ENCODE peak calls at places on chromosomes 1 and 21, in ten cellular contexts. One of them, this sample, is unnamed.

GRCh38 chr1:31297273-31298247 is 728 bp downstream of the ZCCHC17 start:
- DNase-seq in tibial nerve: no peak
- DNase-seq in IMR-90: peak
- DNase-seq in ovary: no peak
- DNase-seq in hepatocyte: peak
- DNase-seq in kidney: no peak
- DNase-seq in thyroid gland: no peak
- DNase-seq in heart right ventricle: no peak
- DNase-seq in pancreas: no peak
- DNase-seq in psoas muscle: no peak
- DNase-seq in this sample: peak

GRCh38 chr1:29454616-29455380 is 218.5 kb downstream of the PTPRU start:
- DNase-seq in hepatocyte: no peak
- DNase-seq in psoas muscle: no peak
- DNase-seq in thyroid gland: no peak
- DNase-seq in kidney: no peak
- DNase-seq in ovary: no peak
- DNase-seq in tibial nerve: no peak
- DNase-seq in heart right ventricle: no peak
- DNase-seq in pancreas: no peak
- DNase-seq in IMR-90: no peak
- DNase-seq in this sample: no peak

GRCh38 chr1:19010503-19010902 is 54.0 kb upstream of the IFFO2 start:
- DNase-seq in IMR-90: no peak
- DNase-seq in thyroid gland: no peak
- DNase-seq in kidney: no peak
- DNase-seq in heart right ventricle: no peak
- DNase-seq in psoas muscle: no peak
- DNase-seq in pancreas: peak
- DNase-seq in hepatocyte: no peak
- DNase-seq in tibial nerve: no peak
- DNase-seq in ovary: no peak
- DNase-seq in this sample: no peak

GRCh38 chr1:77762072-77762476 is 2.4 kb upstream of the USP33 start:
- DNase-seq in IMR-90: peak
- DNase-seq in psoas muscle: no peak
- DNase-seq in thyroid gland: no peak
- DNase-seq in tibial nerve: no peak
- DNase-seq in pancreas: no peak
- DNase-seq in hepatocyte: peak
- DNase-seq in kidney: no peak
- DNase-seq in heart right ventricle: no peak
- DNase-seq in ovary: no peak
- DNase-seq in this sample: peak

GRCh38 chr1:55506686-55507577 is 291.8 kb upstream of the USP24 start:
- DNase-seq in thyroid gland: no peak
- DNase-seq in hepatocyte: no peak
- DNase-seq in kidney: no peak
- DNase-seq in heart right ventricle: no peak
- DNase-seq in tibial nerve: no peak
- DNase-seq in psoas muscle: no peak
- DNase-seq in ovary: no peak
- DNase-seq in IMR-90: peak
- DNase-seq in pancreas: no peak
- DNase-seq in this sample: peak

GRCh38 chr1:39657923-39658485 is 13.9 kb downstream of the NT5C1A start:
- DNase-seq in ovary: peak
- DNase-seq in kidney: peak
- DNase-seq in psoas muscle: peak
- DNase-seq in heart right ventricle: peak
- DNase-seq in IMR-90: peak
- DNase-seq in tibial nerve: no peak
- DNase-seq in pancreas: peak
- DNase-seq in hepatocyte: peak
- DNase-seq in thyroid gland: peak
- DNase-seq in this sample: peak

GRCh38 chr1:170776777-170777176 is 112.8 kb downstream of the PRRX1 start:
- DNase-seq in IMR-90: no peak
- DNase-seq in thyroid gland: no peak
- DNase-seq in psoas muscle: no peak
- DNase-seq in heart right ventricle: no peak
- DNase-seq in ovary: no peak
- DNase-seq in hepatocyte: no peak
- DNase-seq in tibial nerve: no peak
- DNase-seq in pancreas: no peak
- DNase-seq in kidney: no peak
- DNase-seq in this sample: no peak

GRCh38 chr21:46183910-46184624 is at the start of gene SPATC1L:
- DNase-seq in IMR-90: peak
- DNase-seq in pancreas: peak
- DNase-seq in ovary: peak
- DNase-seq in psoas muscle: peak
- DNase-seq in hepatocyte: peak
- DNase-seq in kidney: peak
- DNase-seq in tibial nerve: no peak
- DNase-seq in thyroid gland: no peak
- DNase-seq in heart right ventricle: peak
- DNase-seq in this sample: peak

GRCh38 chr21:45549670-45550463 is 7.6 kb upstream of the SLC19A1 start:
- DNase-seq in pancreas: peak
- DNase-seq in heart right ventricle: no peak
- DNase-seq in kidney: peak
- DNase-seq in ovary: peak
- DNase-seq in thyroid gland: no peak
- DNase-seq in hepatocyte: no peak
- DNase-seq in psoas muscle: no peak
- DNase-seq in tibial nerve: no peak
- DNase-seq in IMR-90: no peak
- DNase-seq in this sample: no peak

GRCh38 chr1:101239095-101240040 is 2.5 kb downstream of the S1PR1 start:
- DNase-seq in tibial nerve: no peak
- DNase-seq in hepatocyte: no peak
- DNase-seq in thyroid gland: no peak
- DNase-seq in pancreas: no peak
- DNase-seq in heart right ventricle: no peak
- DNase-seq in psoas muscle: no peak
- DNase-seq in kidney: peak
- DNase-seq in ovary: no peak
- DNase-seq in IMR-90: no peak
- DNase-seq in this sample: no peak

DNA sequence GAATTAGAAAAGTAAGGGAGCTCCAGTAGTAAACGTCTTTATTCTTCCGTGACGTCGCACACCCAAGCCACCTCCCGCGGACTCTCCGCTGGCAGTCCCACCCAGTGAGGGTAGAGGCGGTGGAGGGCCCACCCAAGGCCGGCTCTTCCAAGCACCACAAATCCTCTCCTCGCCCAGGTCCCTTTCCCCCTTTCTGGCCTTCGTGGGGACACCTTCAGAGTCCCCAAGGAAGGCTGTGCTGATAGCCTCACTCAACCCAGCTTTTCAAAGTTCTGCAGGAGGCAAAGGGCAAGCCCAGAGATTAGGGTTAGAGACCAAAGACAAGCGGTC is 349 bp upstream of the GPN2 start:
- DNase-seq in thyroid gland: no peak
- DNase-seq in pancreas: no peak
- DNase-seq in hepatocyte: no peak
- DNase-seq in heart right ventricle: no peak
- DNase-seq in IMR-90: no peak
- DNase-seq in tibial nerve: peak
- DNase-seq in ovary: no peak
- DNase-seq in psoas muscle: no peak
- DNase-seq in kidney: no peak
- DNase-seq in this sample: no peak
- TF ChIP-seq CTCF in thyroid gland: no peak
- TF ChIP-seq CTCF in pancreas: no peak
- TF ChIP-seq CTCF in hepatocyte: no peak
- TF ChIP-seq CTCF in heart right ventricle: no peak
- TF ChIP-seq CTCF in IMR-90: no peak
- TF ChIP-seq CTCF in tibial nerve: no peak
- TF ChIP-seq CTCF in ovary: no peak
- TF ChIP-seq CTCF in psoas muscle: no peak
- TF ChIP-seq CTCF in kidney: no peak
- TF ChIP-seq CTCF in this sample: no peak

GRCh38 chr1:155864393-155864792 is 5.0 kb downstream of the SYT11 start:
- DNase-seq in psoas muscle: no peak
- DNase-seq in ovary: no peak
- DNase-seq in kidney: no peak
- DNase-seq in thyroid gland: no peak
- DNase-seq in pancreas: no peak
- DNase-seq in heart right ventricle: no peak
- DNase-seq in tibial nerve: no peak
- DNase-seq in IMR-90: peak
- DNase-seq in hepatocyte: no peak
- DNase-seq in this sample: no peak

GRCh38 chr1:155859881-155860841 is 794 bp downstream of the SYT11 start:
- DNase-seq in pancreas: peak
- DNase-seq in ovary: peak
- DNase-seq in IMR-90: peak
- DNase-seq in kidney: peak
- DNase-seq in psoas muscle: peak
- DNase-seq in thyroid gland: peak
- DNase-seq in hepatocyte: no peak
- DNase-seq in tibial nerve: peak
- DNase-seq in heart right ventricle: peak
- DNase-seq in this sample: peak

GRCh38 chr1:155859234-155859829 is at the start of gene SYT11:
- DNase-seq in kidney: peak
- DNase-seq in hepatocyte: peak
- DNase-seq in thyroid gland: peak
- DNase-seq in ovary: peak
- DNase-seq in psoas muscle: peak
- DNase-seq in tibial nerve: peak
- DNase-seq in IMR-90: peak
- DNase-seq in heart right ventricle: peak
- DNase-seq in pancreas: peak
- DNase-seq in this sample: peak

GRCh38 chr1:155858805-155859233 is 548 bp upstream of the SYT11 start:
- DNase-seq in kidney: no peak
- DNase-seq in psoas muscle: peak
- DNase-seq in thyroid gland: no peak
- DNase-seq in pancreas: no peak
- DNase-seq in ovary: peak
- DNase-seq in tibial nerve: peak
- DNase-seq in heart right ventricle: peak
- DNase-seq in hepatocyte: peak
- DNase-seq in IMR-90: no peak
- DNase-seq in this sample: peak

GRCh38 chr1:155860939-155861496 is 1.7 kb downstream of the SYT11 start:
- DNase-seq in psoas muscle: no peak
- DNase-seq in heart right ventricle: no peak
- DNase-seq in kidney: no peak
- DNase-seq in tibial nerve: no peak
- DNase-seq in hepatocyte: no peak
- DNase-seq in thyroid gland: no peak
- DNase-seq in IMR-90: no peak
- DNase-seq in ovary: no peak
- DNase-seq in pancreas: no peak
- DNase-seq in this sample: no peak
- H3K4me3 ChIP-seq in psoas muscle: peak
- H3K4me3 ChIP-seq in heart right ventricle: no peak
- H3K4me3 ChIP-seq in kidney: peak
- H3K4me3 ChIP-seq in tibial nerve: peak
- H3K4me3 ChIP-seq in hepatocyte: no peak
- H3K4me3 ChIP-seq in thyroid gland: no peak
- H3K4me3 ChIP-seq in IMR-90: peak
- H3K4me3 ChIP-seq in ovary: peak
- H3K4me3 ChIP-seq in pancreas: peak
- H3K4me3 ChIP-seq in this sample: peak

DNA sequence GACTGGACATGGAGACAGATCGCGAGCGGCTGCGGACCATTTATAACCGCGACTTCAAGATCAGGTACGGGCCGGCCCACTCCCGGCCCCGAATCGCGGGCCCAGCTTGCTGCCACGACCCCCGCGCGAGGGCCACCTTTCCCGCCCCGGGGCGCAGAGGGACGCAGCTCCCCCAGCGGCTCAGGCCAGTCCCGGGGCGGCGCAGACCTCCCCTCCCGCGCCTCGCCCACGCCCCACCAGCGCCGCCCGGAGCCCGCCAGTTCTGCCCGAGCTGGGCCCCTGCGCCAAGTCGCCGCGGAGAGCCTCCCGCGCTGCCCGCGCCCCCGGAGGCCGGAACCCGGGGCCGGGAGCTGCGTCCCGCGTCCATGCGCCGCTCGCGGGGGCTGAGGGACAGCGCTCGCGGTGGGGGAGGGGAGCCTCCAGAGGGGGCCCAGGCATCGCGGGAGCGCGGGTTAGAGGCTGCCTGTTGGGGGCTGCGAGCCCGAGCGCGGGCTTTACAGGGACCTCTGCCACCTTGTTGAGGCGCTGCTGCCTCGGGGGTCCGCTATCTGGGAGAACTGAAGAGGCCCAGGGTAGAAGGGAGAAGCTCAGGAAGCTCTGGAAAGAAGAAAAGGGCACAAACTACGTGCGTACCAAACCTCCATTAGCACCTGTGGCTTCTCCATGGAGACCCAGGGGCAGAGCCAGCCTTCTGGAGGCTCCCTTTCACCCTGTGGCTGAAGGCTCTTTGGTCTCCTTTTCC is 698 bp downstream of the MOV10 start:
- DNase-seq in tibial nerve: no peak
- DNase-seq in heart right ventricle: peak
- DNase-seq in pancreas: peak
- DNase-seq in ovary: peak
- DNase-seq in hepatocyte: peak
- DNase-seq in kidney: peak
- DNase-seq in IMR-90: peak
- DNase-seq in psoas muscle: peak
- DNase-seq in thyroid gland: peak
- DNase-seq in this sample: no peak
- TF ChIP-seq CTCF in tibial nerve: no peak
- TF ChIP-seq CTCF in heart right ventricle: no peak
- TF ChIP-seq CTCF in pancreas: no peak
- TF ChIP-seq CTCF in ovary: peak
- TF ChIP-seq CTCF in hepatocyte: peak
- TF ChIP-seq CTCF in kidney: no peak
- TF ChIP-seq CTCF in IMR-90: peak
- TF ChIP-seq CTCF in psoas muscle: peak
- TF ChIP-seq CTCF in thyroid gland: peak
- TF ChIP-seq CTCF in this sample: no peak

DNA sequence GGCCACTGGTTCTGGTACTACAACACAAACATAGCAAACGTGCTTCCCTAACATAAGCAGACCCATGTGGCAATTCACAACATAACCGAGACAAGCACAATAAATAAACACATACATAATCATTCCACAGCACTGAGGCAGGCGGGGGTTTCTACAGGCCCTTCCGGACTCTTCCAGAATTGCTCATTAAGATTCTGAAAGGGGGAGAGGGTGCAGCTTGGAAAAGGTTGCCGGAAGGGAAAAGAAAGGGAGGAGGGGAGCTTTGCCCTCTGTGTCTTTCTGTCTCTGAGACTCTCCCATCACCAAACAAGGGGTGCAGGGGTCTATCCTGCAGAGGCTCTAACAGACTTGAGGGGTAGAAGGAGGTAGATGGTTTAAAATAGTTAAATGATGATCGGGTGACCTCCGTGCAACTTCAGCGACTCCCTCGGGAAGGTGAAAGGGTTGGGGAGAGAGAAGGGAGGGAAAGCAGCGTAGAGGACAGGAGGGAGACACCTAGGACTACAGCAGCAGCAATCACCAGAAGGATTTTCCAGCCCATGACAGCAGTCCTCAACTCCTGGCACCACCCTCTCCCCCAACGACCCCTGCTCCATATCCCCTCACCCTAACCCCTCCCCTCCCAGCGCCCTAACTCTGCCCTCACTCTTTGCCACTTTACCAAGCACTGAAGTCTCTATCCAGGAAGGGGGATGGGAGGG is 365.4 kb upstream of the ESRRG start:
- DNase-seq in hepatocyte: no peak
- DNase-seq in ovary: no peak
- DNase-seq in IMR-90: peak
- DNase-seq in kidney: no peak
- DNase-seq in tibial nerve: no peak
- DNase-seq in heart right ventricle: no peak
- DNase-seq in pancreas: no peak
- DNase-seq in psoas muscle: no peak
- DNase-seq in thyroid gland: no peak
- DNase-seq in this sample: peak
- H3K4me3 ChIP-seq in hepatocyte: peak
- H3K4me3 ChIP-seq in ovary: no peak
- H3K4me3 ChIP-seq in IMR-90: peak
- H3K4me3 ChIP-seq in kidney: peak
- H3K4me3 ChIP-seq in tibial nerve: peak
- H3K4me3 ChIP-seq in heart right ventricle: no peak
- H3K4me3 ChIP-seq in pancreas: peak
- H3K4me3 ChIP-seq in psoas muscle: peak
- H3K4me3 ChIP-seq in thyroid gland: peak
- H3K4me3 ChIP-seq in this sample: no peak